ENCODE peak calls at places on chromosomes 6 and 20, in seven cellular contexts. One of them, this sample, is unnamed.

GRCh38 chr6:152380993-152381898 is 255.9 kb downstream of the SYNE1 start:
- DNase-seq in H9: peak; percentile 33
- DNase-seq in AG10803: peak; percentile 99
- DNase-seq in SK-N-SH: peak; percentile 39
- DNase-seq in lower lobe of right lung: peak; percentile 74
- DNase-seq in MCF 10A: peak; percentile 50
- DNase-seq in AG09309: peak; percentile 91
- DNase-seq in this sample: no peak

GRCh38 chr6:73923899-73924485 is 228.0 kb downstream of the CD109 start:
- DNase-seq in lower lobe of right lung: no peak
- DNase-seq in AG09309: peak; percentile 7
- DNase-seq in MCF 10A: peak; percentile 9
- DNase-seq in AG10803: peak; percentile 87
- DNase-seq in H9: no peak
- DNase-seq in SK-N-SH: no peak
- DNase-seq in this sample: no peak

GRCh38 chr20:40991181-40991889 is 37.3 kb upstream of the TOP1 start:
- DNase-seq in MCF 10A: no peak
- DNase-seq in lower lobe of right lung: peak; percentile 60
- DNase-seq in AG10803: no peak
- DNase-seq in H9: no peak
- DNase-seq in AG09309: no peak
- DNase-seq in SK-N-SH: no peak
- DNase-seq in this sample: peak; percentile 90

GRCh38 chr20:32966382-32966781 is 37.9 kb downstream of the SUN5 start:
- DNase-seq in AG09309: no peak
- DNase-seq in MCF 10A: no peak
- DNase-seq in H9: no peak
- DNase-seq in SK-N-SH: peak; percentile 2
- DNase-seq in lower lobe of right lung: no peak
- DNase-seq in AG10803: no peak
- DNase-seq in this sample: no peak

GRCh38 chr6:7991992-7992815 is 72.0 kb downstream of the BLOC1S5 start:
- DNase-seq in AG09309: peak; percentile 86
- DNase-seq in lower lobe of right lung: no peak
- DNase-seq in H9: no peak
- DNase-seq in SK-N-SH: peak; percentile 53
- DNase-seq in MCF 10A: peak; percentile 52
- DNase-seq in AG10803: peak; percentile 80
- DNase-seq in this sample: no peak

GRCh38 chr6:63677282-63677681 is 41.7 kb downstream of the PHF3 start:
- DNase-seq in MCF 10A: no peak
- DNase-seq in AG09309: no peak
- DNase-seq in H9: no peak
- DNase-seq in AG10803: peak; percentile 3
- DNase-seq in SK-N-SH: no peak
- DNase-seq in lower lobe of right lung: no peak
- DNase-seq in this sample: no peak

GRCh38 chr6:131107166-131107565 is 28.1 kb upstream of the AKAP7 start:
- DNase-seq in H9: no peak
- DNase-seq in AG10803: peak; percentile 25
- DNase-seq in SK-N-SH: no peak
- DNase-seq in lower lobe of right lung: no peak
- DNase-seq in MCF 10A: no peak
- DNase-seq in AG09309: peak; percentile 48
- DNase-seq in this sample: no peak

GRCh38 chr6:77604476-77604875 is 48.4 kb upstream of the MEI4 start:
- DNase-seq in lower lobe of right lung: no peak
- DNase-seq in H9: no peak
- DNase-seq in MCF 10A: no peak
- DNase-seq in SK-N-SH: no peak
- DNase-seq in AG09309: no peak
- DNase-seq in AG10803: no peak
- DNase-seq in this sample: no peak

GRCh38 chr20:12386821-12387220 is 469.1 kb downstream of the BTBD3 start:
- DNase-seq in MCF 10A: no peak
- DNase-seq in H9: no peak
- DNase-seq in SK-N-SH: no peak
- DNase-seq in lower lobe of right lung: no peak
- DNase-seq in AG09309: no peak
- DNase-seq in AG10803: no peak
- DNase-seq in this sample: no peak

GRCh38 chr20:32979201-32979998 is 24.8 kb downstream of the SUN5 start:
- DNase-seq in H9: no peak
- DNase-seq in SK-N-SH: no peak
- DNase-seq in lower lobe of right lung: no peak
- DNase-seq in AG09309: no peak
- DNase-seq in MCF 10A: no peak
- DNase-seq in AG10803: no peak
- DNase-seq in this sample: no peak

GRCh38 chr6:15266423-15266996 is 20.6 kb downstream of the JARID2 start:
- DNase-seq in AG10803: no peak
- DNase-seq in SK-N-SH: no peak
- DNase-seq in AG09309: no peak
- DNase-seq in MCF 10A: no peak
- DNase-seq in lower lobe of right lung: peak; percentile 48
- DNase-seq in H9: no peak
- DNase-seq in this sample: peak; percentile 42

GRCh38 chr6:110002676-110003075 is 24.6 kb downstream of the GPR6 start:
- DNase-seq in MCF 10A: peak; percentile 17
- DNase-seq in SK-N-SH: no peak
- DNase-seq in H9: no peak
- DNase-seq in AG10803: no peak
- DNase-seq in lower lobe of right lung: no peak
- DNase-seq in AG09309: no peak
- DNase-seq in this sample: no peak

GRCh38 chr6:80154160-80154559 is 47.7 kb downstream of the BCKDHB start:
- DNase-seq in lower lobe of right lung: no peak
- DNase-seq in AG10803: no peak
- DNase-seq in SK-N-SH: peak; percentile 2
- DNase-seq in AG09309: no peak
- DNase-seq in H9: no peak
- DNase-seq in MCF 10A: no peak
- DNase-seq in this sample: no peak
- TF ChIP-seq CTCF in lower lobe of right lung: no peak
- TF ChIP-seq CTCF in AG10803: no peak
- TF ChIP-seq CTCF in SK-N-SH: no peak
- TF ChIP-seq CTCF in AG09309: no peak
- TF ChIP-seq CTCF in H9: no peak
- TF ChIP-seq CTCF in MCF 10A: no peak
- TF ChIP-seq CTCF in this sample: no peak

GRCh38 chr20:8126190-8126589 is 5.9 kb upstream of the PLCB1 start:
- DNase-seq in SK-N-SH: no peak
- DNase-seq in H9: no peak
- DNase-seq in MCF 10A: no peak
- DNase-seq in lower lobe of right lung: no peak
- DNase-seq in AG09309: no peak
- DNase-seq in AG10803: no peak
- DNase-seq in this sample: no peak

GRCh38 chr20:8124639-8125038 is 7.4 kb upstream of the PLCB1 start:
- DNase-seq in AG09309: no peak
- DNase-seq in AG10803: no peak
- DNase-seq in MCF 10A: no peak
- DNase-seq in H9: no peak
- DNase-seq in lower lobe of right lung: no peak
- DNase-seq in SK-N-SH: no peak
- DNase-seq in this sample: no peak

GRCh38 chr20:8128291-8129046 is 3.6 kb upstream of the PLCB1 start:
- DNase-seq in AG10803: no peak
- DNase-seq in SK-N-SH: no peak
- DNase-seq in H9: no peak
- DNase-seq in lower lobe of right lung: no peak
- DNase-seq in MCF 10A: no peak
- DNase-seq in AG09309: no peak
- DNase-seq in this sample: no peak

GRCh38 chr20:8127553-8128255 is 4.4 kb upstream of the PLCB1 start:
- DNase-seq in SK-N-SH: no peak
- DNase-seq in AG09309: no peak
- DNase-seq in MCF 10A: no peak
- DNase-seq in AG10803: no peak
- DNase-seq in H9: no peak
- DNase-seq in lower lobe of right lung: no peak
- DNase-seq in this sample: no peak

DNA sequence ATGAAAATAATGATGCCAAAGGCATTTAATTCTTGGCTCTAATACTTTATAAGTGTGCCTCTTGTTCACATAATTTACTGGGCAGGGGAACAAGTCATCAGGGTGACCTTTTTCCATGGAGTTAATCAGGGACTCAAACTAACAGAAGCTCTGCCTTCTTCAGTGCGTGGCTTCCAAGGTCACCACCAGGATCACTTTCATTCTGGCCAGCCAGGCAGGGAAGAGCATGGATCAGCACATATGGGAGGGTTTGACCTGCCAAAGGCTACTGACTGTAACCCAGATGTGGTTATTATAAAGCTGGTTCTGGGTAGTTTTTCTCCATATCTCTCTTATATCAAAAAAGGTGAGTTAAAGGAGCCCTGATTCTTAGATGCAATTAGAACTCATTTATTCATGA is 5.1 kb upstream of the PLCB1 start:
- DNase-seq in SK-N-SH: no peak
- DNase-seq in lower lobe of right lung: no peak
- DNase-seq in H9: no peak
- DNase-seq in AG10803: no peak
- DNase-seq in AG09309: no peak
- DNase-seq in MCF 10A: no peak
- DNase-seq in this sample: no peak
- TF ChIP-seq CTCF in SK-N-SH: no peak
- TF ChIP-seq CTCF in lower lobe of right lung: no peak
- TF ChIP-seq CTCF in H9: no peak
- TF ChIP-seq CTCF in AG10803: no peak
- TF ChIP-seq CTCF in AG09309: no peak
- TF ChIP-seq CTCF in MCF 10A: no peak
- TF ChIP-seq CTCF in this sample: no peak

GRCh38 chr20:50744143-50744792 is 12.9 kb downstream of the PARD6B start:
- DNase-seq in AG10803: peak; percentile 83
- DNase-seq in H9: peak; percentile 56
- DNase-seq in MCF 10A: peak; percentile 88
- DNase-seq in lower lobe of right lung: no peak
- DNase-seq in SK-N-SH: peak; percentile 64
- DNase-seq in AG09309: peak; percentile 60
- DNase-seq in this sample: no peak
- TF ChIP-seq CTCF in AG10803: peak; percentile 56
- TF ChIP-seq CTCF in H9: no peak
- TF ChIP-seq CTCF in MCF 10A: peak; percentile 34
- TF ChIP-seq CTCF in lower lobe of right lung: peak; percentile 13
- TF ChIP-seq CTCF in SK-N-SH: peak; percentile 53
- TF ChIP-seq CTCF in AG09309: peak; percentile 56
- TF ChIP-seq CTCF in this sample: no peak

GRCh38 chr6:26054937-26055669 is 32.1 kb upstream of the HFE start:
- DNase-seq in SK-N-SH: peak; percentile 57
- DNase-seq in H9: peak; percentile 89
- DNase-seq in AG09309: peak; percentile 90
- DNase-seq in MCF 10A: peak; percentile 96
- DNase-seq in lower lobe of right lung: peak; percentile 86
- DNase-seq in AG10803: peak; percentile 98
- DNase-seq in this sample: peak; percentile 85
- TF ChIP-seq CTCF in SK-N-SH: no peak
- TF ChIP-seq CTCF in H9: peak; percentile 26
- TF ChIP-seq CTCF in AG09309: no peak
- TF ChIP-seq CTCF in MCF 10A: no peak
- TF ChIP-seq CTCF in lower lobe of right lung: no peak
- TF ChIP-seq CTCF in AG10803: peak; percentile 16
- TF ChIP-seq CTCF in this sample: no peak

GRCh38 chr6:1020133-1020532 is 291.8 kb upstream of the FOXQ1 start:
- DNase-seq in MCF 10A: no peak
- DNase-seq in H9: no peak
- DNase-seq in SK-N-SH: no peak
- DNase-seq in AG10803: no peak
- DNase-seq in lower lobe of right lung: no peak
- DNase-seq in AG09309: no peak
- DNase-seq in this sample: no peak

GRCh38 chr6:1014431-1014807 is 297.5 kb upstream of the FOXQ1 start:
- DNase-seq in H9: no peak
- DNase-seq in lower lobe of right lung: no peak
- DNase-seq in MCF 10A: no peak
- DNase-seq in AG09309: no peak
- DNase-seq in AG10803: no peak
- DNase-seq in SK-N-SH: no peak
- DNase-seq in this sample: no peak

GRCh38 chr6:1016329-1017302 is 295.3 kb upstream of the FOXQ1 start:
- DNase-seq in MCF 10A: no peak
- DNase-seq in lower lobe of right lung: no peak
- DNase-seq in AG09309: no peak
- DNase-seq in AG10803: no peak
- DNase-seq in H9: no peak
- DNase-seq in SK-N-SH: no peak
- DNase-seq in this sample: no peak

GRCh38 chr6:1013656-1014430 is 298.1 kb upstream of the FOXQ1 start:
- DNase-seq in AG10803: no peak
- DNase-seq in SK-N-SH: no peak
- DNase-seq in AG09309: no peak
- DNase-seq in MCF 10A: no peak
- DNase-seq in H9: no peak
- DNase-seq in lower lobe of right lung: no peak
- DNase-seq in this sample: no peak

GRCh38 chr6:1015819-1016218 is 296.1 kb upstream of the FOXQ1 start:
- DNase-seq in AG10803: peak; percentile 14
- DNase-seq in SK-N-SH: no peak
- DNase-seq in lower lobe of right lung: no peak
- DNase-seq in H9: no peak
- DNase-seq in MCF 10A: no peak
- DNase-seq in AG09309: no peak
- DNase-seq in this sample: no peak
- TF ChIP-seq CTCF in AG10803: peak; percentile 37
- TF ChIP-seq CTCF in SK-N-SH: no peak
- TF ChIP-seq CTCF in lower lobe of right lung: no peak
- TF ChIP-seq CTCF in H9: no peak
- TF ChIP-seq CTCF in MCF 10A: no peak
- TF ChIP-seq CTCF in AG09309: peak; percentile 29
- TF ChIP-seq CTCF in this sample: no peak

DNA sequence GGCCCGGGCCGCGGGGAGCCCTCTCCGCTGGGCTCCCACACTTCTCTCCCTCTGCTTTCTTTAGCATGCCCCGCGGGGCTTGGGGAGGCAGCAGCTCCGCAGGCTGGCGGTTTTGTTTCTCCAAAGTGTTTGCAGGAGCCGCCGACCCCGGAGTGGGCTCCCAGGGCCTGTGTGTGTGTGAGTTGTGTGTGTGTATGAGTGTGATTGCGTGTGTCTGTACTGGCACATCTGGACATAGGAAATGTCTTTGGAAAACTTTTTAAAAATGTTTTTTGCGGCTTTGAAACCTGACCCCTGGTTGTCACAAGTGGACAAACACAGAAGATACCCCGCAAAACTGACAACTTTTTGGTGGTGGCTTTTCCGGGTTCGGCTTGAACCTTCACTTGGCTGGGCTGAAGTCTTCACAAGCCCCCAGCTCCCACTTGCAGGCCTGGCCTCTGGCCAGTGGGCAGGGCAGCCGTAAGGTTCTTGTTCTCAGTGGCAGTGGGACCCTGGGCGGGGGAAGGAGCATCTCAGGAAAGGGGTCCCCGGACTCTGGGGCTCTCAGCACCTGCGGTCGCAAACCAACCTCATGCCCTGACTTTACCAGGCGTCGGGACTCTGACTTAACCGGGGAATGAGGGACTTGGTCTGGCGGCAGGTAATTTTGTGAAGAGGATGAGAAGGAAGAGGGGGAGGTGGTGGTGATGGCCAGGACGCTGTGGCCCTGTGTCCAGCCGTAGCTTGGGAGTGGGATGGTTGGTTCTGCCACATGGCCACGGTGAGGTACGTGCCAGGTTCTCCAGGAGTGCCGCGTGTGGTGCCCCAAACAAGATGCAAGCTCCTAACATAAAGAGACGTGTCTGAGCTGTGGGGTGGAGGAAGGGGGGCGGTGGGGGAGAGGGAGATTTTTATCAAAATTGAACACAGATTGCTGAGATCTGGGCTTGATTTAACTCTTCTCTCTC is 600 bp downstream of the DAAM2 start:
- DNase-seq in AG10803: peak; percentile 30
- DNase-seq in H9: peak; percentile 46
- DNase-seq in lower lobe of right lung: no peak
- DNase-seq in AG09309: no peak
- DNase-seq in MCF 10A: no peak
- DNase-seq in SK-N-SH: peak; percentile 48
- DNase-seq in this sample: no peak
- TF ChIP-seq CTCF in AG10803: peak; percentile 21
- TF ChIP-seq CTCF in H9: no peak
- TF ChIP-seq CTCF in lower lobe of right lung: no peak
- TF ChIP-seq CTCF in AG09309: no peak
- TF ChIP-seq CTCF in MCF 10A: no peak
- TF ChIP-seq CTCF in SK-N-SH: no peak
- TF ChIP-seq CTCF in this sample: no peak

This sample was measured in CD14-positive monocyte.